ENCODE peak calls at places on chromosome 3, in eight cellular contexts. I is IMR-90, A is PC-3, L is gastrocnemius medialis, F is ovary, X is kidney, B is pancreas, S is uterus. K is an unnamed sample.

GRCh38 chr3:32349184-32349583 is 42.5 kb upstream of the CMTM7 start:
- DNase-seq in B (no peak), L (no peak), X (no peak), F (no peak), A (no peak), I (no peak), S (no peak), K (no peak)

GRCh38 chr3:171001957-171002694 is 24.4 kb downstream of the SLC2A2 start:
- DNase-seq in L (no peak), I (peak; percentile 66), F (no peak), X (no peak), B (peak; percentile 26), A (peak; percentile 94), S (no peak), K (no peak)

GRCh38 chr3:66037330-66037985 is 1.3 kb downstream of the MAGI1 start:
- DNase-seq in S (peak; percentile 37), L (peak; percentile 28), X (peak; percentile 70), A (peak; percentile 40), B (peak; percentile 69), I (peak; percentile 64), F (peak; percentile 53), K (no peak)

GRCh38 chr3:183775781-183776180 is 49.6 kb downstream of the MAP6D1 start:
- DNase-seq in I (no peak), L (peak; percentile 66), A (no peak), B (peak; percentile 18), S (peak; percentile 19), F (no peak), X (no peak), K (no peak)

GRCh38 chr3:188780188-188781147 is 391.3 kb upstream of the TPRG1 start:
- DNase-seq in A (no peak), X (no peak), L (peak; percentile 68), I (no peak), S (peak; percentile 36), F (no peak), B (peak; percentile 28), K (no peak)

GRCh38 chr3:105960381-105960780 is 91.6 kb upstream of the CBLB start:
- DNase-seq in F (no peak), B (no peak), X (no peak), A (no peak), S (no peak), I (no peak), L (no peak), K (no peak)

GRCh38 chr3:99774467-99774866 is 43.2 kb upstream of the CMSS1 start:
- DNase-seq in A (peak; percentile 72), S (no peak), F (no peak), I (peak; percentile 74), L (no peak), X (no peak), B (no peak), K (peak; percentile 91)

GRCh38 chr3:88195951-88196434 is 46.2 kb downstream of the C3orf38 start:
- DNase-seq in L (no peak), B (no peak), S (no peak), I (peak; percentile 56), F (no peak), X (no peak), A (no peak), K (no peak)

GRCh38 chr3:36733162-36733696 is 31.1 kb downstream of the DCLK3 start:
- DNase-seq in I (no peak), S (no peak), X (no peak), A (no peak), L (no peak), F (no peak), B (no peak), K (no peak)

GRCh38 chr3:108329508-108329907 is 33.2 kb downstream of the HHLA2 start:
- DNase-seq in A (no peak), B (no peak), I (no peak), X (no peak), F (no peak), S (no peak), L (no peak), K (no peak)

GRCh38 chr3:72237679-72238320 is 452.9 kb upstream of the PROK2 start:
- DNase-seq in B (no peak), X (no peak), F (no peak), A (no peak), I (no peak), L (no peak), S (no peak), K (no peak)

GRCh38 chr3:133191818-133192217 is 153.6 kb downstream of the TMEM108 start:
- DNase-seq in S (no peak), I (no peak), A (no peak), X (no peak), B (no peak), F (no peak), L (no peak), K (no peak)

GRCh38 chr3:132730891-132731580 is 8.8 kb upstream of the NPHP3 start:
- DNase-seq in F (no peak), X (no peak), A (peak; percentile 55), B (no peak), L (no peak), S (no peak), I (peak; percentile 57), K (no peak)

GRCh38 chr3:161508852-161509477 is 12.4 kb downstream of the OTOL1 start:
- DNase-seq in L (no peak), I (no peak), X (no peak), A (peak; percentile 62), S (no peak), F (no peak), B (no peak), K (peak; percentile 10)
- TF ChIP-seq CTCF in L (no peak), I (peak; percentile 33), X (no peak), A (peak; percentile 85), S (no peak), F (no peak), B (no peak), K (peak; percentile 60)

GRCh38 chr3:181615666-181616065 is 96.1 kb upstream of the SOX2 start:
- DNase-seq in S (no peak), I (no peak), L (no peak), A (no peak), B (no peak), F (no peak), X (no peak), K (peak; percentile 22)

GRCh38 chr3:181614878-181615277 is 96.8 kb upstream of the SOX2 start:
- DNase-seq in F (no peak), I (no peak), L (no peak), X (no peak), A (no peak), S (no peak), B (no peak), K (no peak)

GRCh38 chr3:181616088-181617070 is 95.3 kb upstream of the SOX2 start:
- DNase-seq in F (no peak), L (no peak), X (no peak), I (no peak), B (no peak), S (no peak), A (no peak), K (no peak)

GRCh38 chr3:181613191-181613590 is 98.5 kb upstream of the SOX2 start:
- DNase-seq in A (no peak), F (no peak), L (no peak), X (no peak), S (no peak), I (no peak), B (no peak), K (no peak)

DNA sequence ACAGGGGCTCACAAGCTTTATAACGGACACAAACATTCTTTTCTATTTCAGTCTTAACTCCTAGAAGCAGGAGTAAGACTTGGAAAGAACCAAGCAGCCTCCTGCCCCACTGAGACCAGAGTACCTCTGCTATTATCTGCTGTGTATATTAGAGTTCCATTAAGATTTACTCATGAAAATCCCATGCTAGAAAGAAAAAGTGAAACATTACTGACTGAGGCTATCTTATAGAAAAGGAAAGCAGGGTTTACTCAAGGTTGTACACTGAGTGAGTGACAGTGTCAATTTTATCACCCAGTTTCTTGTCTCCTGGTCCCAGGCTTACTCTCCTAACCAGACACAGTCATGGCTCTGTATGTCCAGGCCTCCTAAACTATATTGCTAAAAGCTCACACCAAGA is 97.9 kb upstream of the SOX2 start:
- DNase-seq in A (no peak), L (no peak), S (no peak), F (no peak), I (no peak), X (no peak), B (no peak), K (no peak)
- H3K27ac ChIP-seq in A (no peak overlapping the region), L (no peak overlapping the region), S (no peak overlapping the region), F (no peak overlapping the region), I (no peak overlapping the region), X (no peak overlapping the region), B (no peak overlapping the region), K (no peak overlapping the region)

GRCh38 chr3:114760679-114761078 is 386.4 kb downstream of the ZBTB20 start:
- DNase-seq in L (no peak), X (no peak), I (no peak), B (no peak), F (no peak), S (no peak), A (no peak), K (no peak)

GRCh38 chr3:114758828-114759709 is 388.0 kb downstream of the ZBTB20 start:
- DNase-seq in A (no peak), X (no peak), F (no peak), S (no peak), I (peak; percentile 59), L (no peak), B (peak; percentile 20), K (no peak)

GRCh38 chr3:114762144-114762543 is 384.9 kb downstream of the ZBTB20 start:
- DNase-seq in X (no peak), I (no peak), S (no peak), L (no peak), F (no peak), B (no peak), A (no peak), K (no peak)

DNA sequence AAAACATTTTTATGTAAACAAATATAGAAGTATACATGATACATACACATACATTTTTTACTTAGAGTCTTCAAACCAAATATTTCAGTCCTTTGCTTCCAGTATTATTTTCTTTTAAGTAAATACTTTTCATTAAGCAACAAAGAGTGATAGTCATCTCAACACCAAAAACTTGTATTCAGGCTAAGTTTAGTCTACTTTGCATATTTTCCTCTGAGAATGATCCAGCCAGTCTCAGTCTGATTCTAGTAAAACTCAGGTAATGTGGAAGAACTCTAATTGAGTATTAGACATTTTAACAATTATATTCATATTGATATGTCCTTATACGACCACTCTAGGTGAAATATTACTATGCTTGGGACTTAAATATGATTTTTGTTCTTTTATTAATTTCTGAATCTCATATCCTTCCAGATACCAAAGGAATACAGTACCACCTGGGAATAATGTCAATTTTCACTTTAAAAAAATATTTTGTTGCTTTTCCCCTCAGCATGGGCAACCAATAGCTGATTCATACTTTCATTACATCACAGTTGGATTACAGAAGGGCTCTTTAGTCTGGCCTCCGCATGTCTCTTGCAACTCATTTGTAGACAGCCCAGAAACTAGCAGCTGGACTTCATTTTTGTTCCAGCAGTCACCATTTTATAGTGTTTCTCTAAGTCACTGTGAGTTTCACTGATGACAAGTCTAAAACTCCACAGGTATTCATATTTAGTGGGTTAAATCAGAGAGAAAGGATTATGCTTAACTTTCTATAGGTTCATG is 390.4 kb downstream of the ZBTB20 start:
- DNase-seq in X (no peak), L (no peak), B (peak; percentile 38), I (peak; percentile 56), S (peak; percentile 50), A (no peak), F (no peak), K (peak; percentile 66)
- H3K4me1 ChIP-seq in X (peaks cover 22% of the 10 kb centered on the region), L (peaks cover 26% of the 10 kb centered on the region), B (peaks cover 9% of the 10 kb centered on the region), I (no peaks in the 10 kb centered on the region), S (no peaks in the 10 kb centered on the region), A (no peaks in the 10 kb centered on the region), F (no peaks in the 10 kb centered on the region), K (no peaks in the 10 kb centered on the region)

GRCh38 chr3:63609834-63610233 is 42.6 kb upstream of the SNTN start:
- DNase-seq in I (no peak), B (no peak), X (no peak), A (no peak), L (no peak), F (no peak), S (no peak), K (no peak)
- TF ChIP-seq CTCF in I (no peak), B (no peak), X (no peak), A (no peak), L (no peak), F (no peak), S (no peak), K (no peak)

K was measured in foreskin keratinocyte.